ENCODE peak calls at places on chromosomes 6 and 20, in seven cellular contexts. H is T-helper 22 cell, V is M059J, K is nucleus accumbens, U is H9, N is thoracic aorta, D is GM13976. G is an unnamed sample.

GRCh38 chr6:3740551-3741476 is 10.7 kb downstream of the PXDC1 start:
- DNase-seq in D (no peak), V (no peak), N (no peak), U (no peak), K (no peak), H (no peak), G (no peak)

GRCh38 chr6:4466260-4466659 is 309.9 kb upstream of the CDYL start:
- DNase-seq in D (no peak), H (no peak), K (no peak), N (no peak), U (no peak), V (peak), G (no peak)

GRCh38 chr20:47464380-47465101 is 37.1 kb upstream of the NCOA3 start:
- DNase-seq in D (no peak), H (no peak), V (peak), U (no peak), N (peak), K (no peak), G (no peak)

GRCh38 chr6:13513606-13514502 is 26.5 kb upstream of the GFOD1 start:
- DNase-seq in H (no peak), D (no peak), V (peak), U (no peak), K (no peak), N (no peak), G (no peak)

GRCh38 chr6:158016571-158017383 is 35.1 kb downstream of the SYNJ2 start:
- DNase-seq in N (no peak), D (no peak), V (no peak), U (no peak), K (no peak), H (no peak), G (no peak)

GRCh38 chr6:107823047-107823557 is 1.0 kb downstream of the SCML4 start:
- DNase-seq in U (no peak), H (peak), N (no peak), V (no peak), D (peak), K (no peak), G (peak)

GRCh38 chr6:26328265-26328844 is 36.6 kb upstream of the BTN3A2 start:
- DNase-seq in D (no peak), N (no peak), U (no peak), V (peak), K (no peak), H (no peak), G (peak)

GRCh38 chr6:120854583-120854982 is 479.7 kb downstream of the TBC1D32 start:
- DNase-seq in V (no peak), K (no peak), H (no peak), U (no peak), N (no peak), D (no peak), G (no peak)

GRCh38 chr6:142802124-142802523 is 142.9 kb downstream of the HIVEP2 start:
- DNase-seq in V (peak), U (no peak), D (no peak), K (no peak), N (no peak), H (no peak), G (no peak)

GRCh38 chr6:52612336-52613096 is 35.7 kb upstream of the TRAM2 start:
- DNase-seq in V (peak), K (no peak), N (no peak), D (no peak), U (no peak), H (no peak), G (no peak)

GRCh38 chr6:22250486-22250885 is 46.4 kb downstream of the PRL start:
- DNase-seq in N (no peak), D (no peak), H (no peak), V (peak), U (peak), K (no peak), G (no peak)

GRCh38 chr6:165662041-165662491 is 975 bp downstream of the PDE10A start:
- DNase-seq in N (no peak), D (peak), U (peak), V (no peak), H (no peak), K (peak), G (no peak)

GRCh38 chr6:31197559-31198305 is 27.2 kb upstream of the POU5F1 start:
- DNase-seq in H (peak), U (peak), N (peak), K (peak), V (peak), D (peak), G (peak)

GRCh38 chr20:47501117-47501482 is 587 bp upstream of the NCOA3 start:
- DNase-seq in D (no peak), V (no peak), N (no peak), U (no peak), H (no peak), K (no peak), G (no peak)

GRCh38 chr6:129774697-129775447 is 64.9 kb upstream of the ARHGAP18 start:
- DNase-seq in U (peak), H (no peak), K (peak), N (peak), V (peak), D (peak), G (no peak)

GRCh38 chr6:110325197-110325596 is 33.0 kb downstream of the METTL24 start:
- DNase-seq in V (peak), H (no peak), K (no peak), D (no peak), U (no peak), N (no peak), G (no peak)

G was measured in stimulated activated naive CD4-positive, alpha-beta T cell.